ENCODE peak calls at places on chromosomes 11 and 22, in six cellular contexts. Y, V, R, S, C and O are unnamed samples.

GRCh38 chr22:28882545-28882877 is 861 bp upstream of the ZNRF3 start:
- DNase-seq in Y (no peak), V (no peak), R (peak), S (no peak), C (no peak), O (no peak)

GRCh38 chr11:67656278-67656922 is 5.9 kb upstream of the ACY3 start:
- DNase-seq in Y (no peak), V (no peak), R (no peak), S (no peak), C (peak), O (peak)

GRCh38 chr22:32723632-32724031 is 77.9 kb upstream of the TIMP3 start:
- DNase-seq in Y (no peak), V (peak), R (no peak), S (no peak), C (peak), O (peak)

GRCh38 chr22:23812378-23812777 is 25.6 kb downstream of the SMARCB1 start:
- DNase-seq in Y (no peak), V (no peak), R (no peak), S (no peak), C (no peak), O (no peak)

GRCh38 chr22:18987765-18988164 is 51.7 kb upstream of the PRODH start:
- DNase-seq in Y (peak), V (no peak), R (peak), S (peak), C (no peak), O (no peak)

GRCh38 chr11:76161261-76161961 is 44.9 kb downstream of the WNT11 start:
- DNase-seq in Y (no peak), V (no peak), R (peak), S (no peak), C (no peak), O (no peak)

GRCh38 chr11:32830796-32831195 is 1.1 kb downstream of the PRRG4 start:
- DNase-seq in Y (no peak), V (no peak), R (no peak), S (no peak), C (no peak), O (no peak)

GRCh38 chr11:42175203-42175602 is 715.8 kb upstream of the LRRC4C start:
- DNase-seq in Y (no peak), V (no peak), R (no peak), S (no peak), C (no peak), O (no peak)

GRCh38 chr22:33666661-33667619 is 253.3 kb downstream of the LARGE1 start:
- DNase-seq in Y (no peak), V (no peak), R (no peak), S (no peak), C (peak), O (no peak)

GRCh38 chr22:46368422-46368821 is 32.9 kb downstream of the TRMU start:
- DNase-seq in Y (no peak), V (no peak), R (no peak), S (no peak), C (no peak), O (no peak)

GRCh38 chr11:12725047-12725862 is 51.0 kb downstream of the TEAD1 start:
- DNase-seq in Y (no peak), V (no peak), R (no peak), S (no peak), C (no peak), O (no peak)

GRCh38 chr11:32418836-32419235 is 16.5 kb downstream of the WT1 start:
- DNase-seq in Y (no peak), V (no peak), R (no peak), S (no peak), C (no peak), O (no peak)

GRCh38 chr22:45242778-45243191 is 2.1 kb upstream of the KIAA0930 start:
- DNase-seq in Y (no peak), V (no peak), R (no peak), S (peak), C (no peak), O (no peak)

GRCh38 chr11:65650547-65651338 is 12.0 kb downstream of the RELA start:
- DNase-seq in Y (no peak), V (no peak), R (peak), S (no peak), C (no peak), O (no peak)

GRCh38 chr11:65653229-65654225 is 9.2 kb downstream of the RELA start:
- DNase-seq in Y (no peak), V (no peak), R (no peak), S (peak), C (no peak), O (peak)

GRCh38 chr11:65651339-65651588 is 11.5 kb downstream of the RELA start:
- DNase-seq in Y (no peak), V (no peak), R (no peak), S (no peak), C (no peak), O (no peak)

GRCh38 chr11:65652511-65653228 is 10.0 kb downstream of the RELA start:
- DNase-seq in Y (no peak), V (peak), R (peak), S (peak), C (peak), O (peak)

DNA sequence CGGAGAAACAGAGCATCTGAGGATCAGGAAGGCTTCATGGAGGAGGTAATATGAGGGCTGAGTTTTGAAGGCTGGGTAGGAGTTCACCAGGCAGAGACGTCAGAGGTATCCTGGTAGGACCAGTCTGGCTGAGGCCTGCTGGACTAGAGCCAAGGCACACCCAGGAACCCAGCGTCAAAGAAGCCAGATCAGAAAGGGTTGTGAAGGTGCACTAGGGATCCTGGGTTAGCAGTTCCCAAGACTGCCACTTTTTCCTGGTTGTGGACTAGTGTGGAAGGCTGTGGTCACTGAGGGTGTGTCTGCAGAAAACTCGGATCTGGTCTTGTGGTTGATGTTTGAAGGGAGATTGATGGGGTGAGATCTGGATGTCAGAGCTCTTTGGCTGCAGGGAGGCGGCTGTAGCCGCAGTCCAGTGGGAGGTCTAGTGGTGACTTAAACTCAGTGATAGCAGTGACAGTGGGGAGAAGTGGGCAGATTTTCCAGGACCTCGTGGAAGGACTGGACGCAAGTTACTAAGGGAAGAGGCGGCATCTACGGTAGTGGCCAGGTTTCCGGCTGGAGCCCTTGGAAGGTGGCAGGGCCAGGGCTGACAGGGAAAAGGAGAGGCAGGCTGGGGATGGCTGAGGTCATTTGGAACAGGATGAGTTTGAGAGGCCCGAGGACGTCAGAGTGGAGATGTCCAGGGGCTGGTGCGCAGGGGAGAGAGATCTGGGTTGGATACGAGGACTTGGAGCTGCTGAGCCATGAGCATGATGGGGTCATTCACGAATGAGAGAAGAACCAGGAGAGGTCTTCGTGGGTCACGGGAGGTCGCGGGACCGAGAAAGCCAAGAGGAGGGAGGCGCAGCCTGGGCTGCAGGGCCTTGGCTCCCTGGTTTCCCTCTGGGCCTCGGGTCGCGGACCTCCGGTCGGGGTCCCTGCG is 10.9 kb downstream of the RELA start:
- DNase-seq in Y (no peak), V (no peak), R (peak), S (no peak), C (no peak), O (no peak)
- TF ChIP-seq POLR2AphosphoS5 in Y (peak), V (no peak), R (no peak), S (no peak), C (peak), O (no peak)

GRCh38 chr11:112073941-112074811 is at the start of the genes NKAPD1 and PIH1D2:
- DNase-seq in Y (peak), V (peak), R (peak), S (peak), C (peak), O (peak)
- TF ChIP-seq POLR2A in Y (no peak), V (peak), R (peak), S (no peak), C (peak), O (peak)

DNA sequence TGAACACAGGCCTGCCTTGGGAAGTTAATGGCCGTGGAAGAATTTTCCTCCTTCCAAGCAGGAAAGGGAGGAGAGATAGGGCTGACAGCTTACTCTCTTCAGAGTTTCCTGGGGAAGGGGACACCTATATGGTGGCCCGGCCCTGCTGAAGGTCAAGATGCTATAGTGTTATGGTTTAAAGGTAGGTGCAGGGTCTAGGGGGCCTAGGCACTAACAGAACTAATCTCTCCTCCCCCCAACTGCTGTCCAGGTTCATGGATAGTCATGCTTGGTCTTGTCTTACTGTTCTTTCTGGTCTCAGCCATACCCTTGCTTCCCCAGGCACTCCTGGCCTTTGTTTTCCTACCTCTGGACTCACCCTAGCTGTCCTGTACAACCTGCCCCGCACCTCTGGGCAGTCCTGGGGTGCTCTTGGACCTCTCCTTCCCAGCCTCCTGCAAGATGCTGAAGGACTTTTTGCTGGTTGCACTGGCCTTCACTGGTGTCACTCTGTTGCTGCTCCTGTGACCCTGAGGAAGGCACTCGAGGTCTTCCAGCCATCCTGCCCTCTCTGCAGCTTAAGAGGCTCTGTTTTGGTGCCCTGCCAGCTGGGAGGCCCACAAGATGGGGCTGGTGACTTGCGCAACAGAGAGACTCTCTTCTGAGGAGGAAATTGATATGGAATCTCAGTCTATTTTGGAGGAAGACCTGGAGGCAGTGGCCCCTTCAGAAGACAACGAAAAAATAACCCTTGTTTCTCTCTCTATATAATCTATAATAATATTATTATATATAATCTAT is 17.9 kb downstream of the SEC14L3 start:
- DNase-seq in Y (no peak), V (no peak), R (no peak), S (no peak), C (no peak), O (no peak)
- TF ChIP-seq TAF1 in Y (no peak), V (no peak), R (no peak), S (no peak), C (no peak), O (no peak)

GRCh38 chr11:8777907-8778767 is 95.5 kb downstream of the RPL27A start:
- DNase-seq in Y (no peak), V (peak), R (no peak), S (no peak), C (no peak), O (peak)
- TF ChIP-seq POLR2AphosphoS5 in Y (no peak), V (no peak), R (no peak), S (no peak), C (no peak), O (no peak)

GRCh38 chr11:57656936-57657289 is 649 bp upstream of the CLP1 start:
- DNase-seq in Y (no peak), V (no peak), R (no peak), S (no peak), C (no peak), O (no peak)

GRCh38 chr11:57658023-57658361 is 430 bp downstream of the CLP1 start:
- DNase-seq in Y (no peak), V (no peak), R (no peak), S (no peak), C (no peak), O (no peak)

GRCh38 chr11:57659669-57660068 is 2.1 kb downstream of the CLP1 start:
- DNase-seq in Y (no peak), V (no peak), R (no peak), S (no peak), C (no peak), O (no peak)

GRCh38 chr11:57653162-57653561 is 3.5 kb upstream of the YPEL4 start:
- DNase-seq in Y (no peak), V (no peak), R (no peak), S (no peak), C (no peak), O (no peak)

DNA sequence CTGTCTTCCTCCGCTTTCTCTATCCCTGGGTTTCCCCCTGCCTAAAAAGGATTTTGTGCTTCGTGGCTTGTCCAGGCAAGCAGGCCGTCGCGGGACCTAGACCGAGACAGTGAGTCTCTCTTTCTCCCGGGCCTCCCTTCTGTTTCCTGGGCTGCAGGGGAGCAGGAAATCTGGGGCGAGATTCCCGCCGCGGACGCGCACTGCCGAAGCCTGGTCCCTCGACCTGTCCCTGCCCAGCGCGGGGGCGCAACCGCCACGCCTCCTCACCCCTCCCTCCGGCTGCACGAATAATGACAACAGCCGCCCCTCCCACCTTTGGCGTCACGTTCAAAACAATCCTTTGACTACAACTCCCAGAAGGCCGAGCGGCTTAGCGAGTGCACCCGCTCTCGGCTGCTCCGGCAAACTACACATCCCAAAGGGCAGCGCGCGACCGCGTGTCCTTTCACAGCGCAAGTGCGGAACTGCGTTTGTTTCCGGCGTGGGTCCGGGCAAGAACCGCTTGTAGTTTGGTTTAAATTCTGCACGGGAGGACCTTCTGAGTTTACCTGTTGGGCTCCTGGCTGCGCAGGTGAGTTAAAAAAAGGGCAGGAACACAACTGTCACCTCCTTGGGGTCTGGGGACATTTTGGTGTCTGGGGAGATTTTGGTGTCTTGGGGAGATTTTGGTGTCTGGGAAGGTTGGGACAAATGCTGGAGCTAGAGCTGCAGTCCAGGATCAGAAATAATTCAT is at the start of gene CLP1:
- DNase-seq in Y (peak), V (peak), R (peak), S (peak), C (peak), O (peak)
- TF ChIP-seq POLR2A in Y (peak), V (peak), R (peak), S (peak), C (peak), O (peak)

GRCh38 chr11:61635787-61636186 is 44.4 kb upstream of the DAGLA start:
- DNase-seq in Y (no peak), V (no peak), R (no peak), S (no peak), C (no peak), O (no peak)

GRCh38 chr11:61636676-61637075 is 43.5 kb upstream of the DAGLA start:
- DNase-seq in Y (no peak), V (no peak), R (no peak), S (no peak), C (no peak), O (no peak)

GRCh38 chr11:61642162-61642561 is 38.0 kb upstream of the DAGLA start:
- DNase-seq in Y (no peak), V (no peak), R (no peak), S (no peak), C (no peak), O (no peak)

GRCh38 chr11:61637287-61637686 is 42.9 kb upstream of the DAGLA start:
- DNase-seq in Y (no peak), V (no peak), R (no peak), S (no peak), C (no peak), O (no peak)

DNA sequence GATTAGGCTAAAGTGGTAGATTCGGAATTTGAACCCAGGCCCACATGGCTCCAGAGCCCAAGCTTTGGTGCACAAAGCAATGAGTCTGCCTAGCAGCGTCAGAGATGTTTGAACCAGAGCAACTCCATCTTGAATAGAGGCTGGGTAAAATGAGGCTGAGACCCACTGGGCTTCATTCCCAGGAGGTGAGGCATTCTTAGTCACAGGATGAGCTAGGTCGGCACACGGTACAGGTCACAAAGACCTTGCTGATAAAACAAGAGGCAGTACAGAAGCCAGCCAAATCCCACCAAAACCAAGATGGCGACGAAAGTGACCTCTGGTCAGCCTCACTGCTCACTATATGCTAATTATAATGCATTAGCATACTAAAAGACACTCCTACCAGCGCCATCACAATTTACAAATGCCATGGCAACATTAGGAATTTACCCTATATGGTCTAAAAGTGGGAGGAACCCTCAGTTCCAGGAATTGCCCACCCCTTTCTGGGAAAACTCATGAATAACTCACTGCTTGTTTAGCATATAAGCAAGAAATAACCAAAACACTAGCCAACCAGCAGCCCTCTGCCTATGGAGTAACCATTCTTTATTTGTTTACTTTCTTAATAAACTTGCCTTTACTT is 40.3 kb upstream of the DAGLA start:
- DNase-seq in Y (no peak), V (no peak), R (no peak), S (no peak), C (no peak), O (no peak)
- TF ChIP-seq TAF1 in Y (peak), V (no peak), R (no peak), S (no peak), C (no peak), O (no peak)

GRCh38 chr22:38741166-38741565 is 14.6 kb downstream of the SUN2 start:
- DNase-seq in Y (no peak), V (no peak), R (no peak), S (no peak), C (no peak), O (no peak)
- TF ChIP-seq POLR2AphosphoS5 in Y (no peak), V (no peak), R (no peak), S (no peak), C (no peak), O (no peak)

GRCh38 chr11:114073506-114074381 is 14.2 kb downstream of the ZBTB16 start:
- DNase-seq in Y (no peak), V (no peak), R (no peak), S (no peak), C (no peak), O (no peak)
- TF ChIP-seq POLR2A in Y (no peak), V (no peak), R (no peak), S (no peak), C (no peak), O (no peak)